ENCODE peak calls at places on chromosome 6, in six cellular contexts. I, E, Y, R, J and Q are unnamed samples.

GRCh38 chr6:135145509-135145865 is 35.6 kb upstream of the MYB start:
- DNase-seq in I (no peak), E (no peak), Y (no peak), R (no peak), J (no peak), Q (no peak)

GRCh38 chr6:19380287-19380686 is 456.9 kb upstream of the ID4 start:
- DNase-seq in I (no peak), E (no peak), Y (no peak), R (no peak), J (no peak), Q (no peak)

GRCh38 chr6:143232849-143233248 is 172.2 kb downstream of the AIG1 start:
- DNase-seq in I (peak; percentile 0), E (no peak), Y (no peak), R (no peak), J (peak; percentile 14), Q (peak; percentile 52)

GRCh38 chr6:163965426-163966348 is 551.2 kb downstream of the QKI start:
- DNase-seq in I (no peak), E (no peak), Y (no peak), R (no peak), J (no peak), Q (no peak)

GRCh38 chr6:134247271-134247833 is 70.6 kb downstream of the SGK1 start:
- DNase-seq in I (no peak), E (no peak), Y (peak; percentile 44), R (no peak), J (peak; percentile 61), Q (peak; percentile 63)

GRCh38 chr6:14706378-14706929 is 539.4 kb upstream of the JARID2 start:
- DNase-seq in I (no peak), E (no peak), Y (peak; percentile 38), R (no peak), J (no peak), Q (no peak)

GRCh38 chr6:30793521-30794194 is 49.3 kb upstream of the IER3 start:
- DNase-seq in I (no peak), E (no peak), Y (peak; percentile 41), R (no peak), J (no peak), Q (peak; percentile 74)

GRCh38 chr6:132234356-132234755 is 166.9 kb downstream of the MOXD1 start:
- DNase-seq in I (no peak), E (no peak), Y (no peak), R (no peak), J (no peak), Q (no peak)

GRCh38 chr6:22943331-22943730 is 374.0 kb downstream of the HDGFL1 start:
- DNase-seq in I (no peak), E (no peak), Y (no peak), R (no peak), J (no peak), Q (no peak)

GRCh38 chr6:163490826-163491577 is 76.5 kb downstream of the QKI start:
- DNase-seq in I (no peak), E (peak; percentile 48), Y (peak; percentile 67), R (no peak), J (no peak), Q (no peak)

GRCh38 chr6:130967502-130968469 is 95.3 kb downstream of the EPB41L2 start:
- DNase-seq in I (no peak), E (no peak), Y (peak; percentile 43), R (no peak), J (no peak), Q (no peak)

GRCh38 chr6:142551145-142551811 is 249.5 kb downstream of the ADGRG6 start:
- DNase-seq in I (no peak), E (no peak), Y (no peak), R (no peak), J (no peak), Q (no peak)

GRCh38 chr6:122749451-122750050 is 30.0 kb upstream of the FABP7 start:
- DNase-seq in I (no peak), E (peak; percentile 62), Y (no peak), R (no peak), J (no peak), Q (no peak)

GRCh38 chr6:148747493-148748160 is 797 bp downstream of the UST start:
- DNase-seq in I (no peak), E (no peak), Y (no peak), R (peak; percentile 14), J (peak; percentile 18), Q (peak; percentile 41)

GRCh38 chr6:40894962-40895799 is 143.8 kb downstream of the UNC5CL start:
- DNase-seq in I (no peak), E (no peak), Y (peak; percentile 25), R (no peak), J (no peak), Q (no peak)

GRCh38 chr6:124961784-124962611 is at the start of gene RNF217:
- DNase-seq in I (no peak), E (no peak), Y (peak; percentile 76), R (no peak), J (peak; percentile 5), Q (peak; percentile 20)

GRCh38 chr6:1952726-1953360 is 292.6 kb downstream of the GMDS start:
- DNase-seq in I (no peak), E (no peak), Y (no peak), R (no peak), J (no peak), Q (no peak)

GRCh38 chr6:24245275-24245674 is 112.6 kb downstream of the DCDC2 start:
- DNase-seq in I (no peak), E (no peak), Y (no peak), R (no peak), J (no peak), Q (no peak)

GRCh38 chr6:167100241-167100674 is 22.6 kb upstream of the CCR6 start:
- DNase-seq in I (no peak), E (no peak), Y (no peak), R (no peak), J (no peak), Q (no peak)

GRCh38 chr6:133132583-133132982 is 108.6 kb upstream of the EYA4 start:
- DNase-seq in I (no peak), E (no peak), Y (no peak), R (no peak), J (no peak), Q (no peak)

GRCh38 chr6:37141291-37142046 is 28.5 kb upstream of the PIM1 start:
- DNase-seq in I (no peak), E (no peak), Y (no peak), R (no peak), J (no peak), Q (no peak)

GRCh38 chr6:133834472-133835170 is 54.3 kb upstream of the TCF21 start:
- DNase-seq in I (no peak), E (no peak), Y (no peak), R (no peak), J (no peak), Q (no peak)

GRCh38 chr6:27495386-27496135 is 22.7 kb upstream of the ZNF184 start:
- DNase-seq in I (no peak), E (no peak), Y (no peak), R (peak; percentile 49), J (no peak), Q (peak; percentile 51)

GRCh38 chr6:158817298-158818007 is 1.7 kb downstream of the EZR start:
- DNase-seq in I (peak; percentile 20), E (peak; percentile 54), Y (peak; percentile 20), R (no peak), J (no peak), Q (no peak)

GRCh38 chr6:20455175-20456075 is 53.7 kb downstream of the E2F3 start:
- DNase-seq in I (no peak), E (no peak), Y (no peak), R (no peak), J (no peak), Q (no peak)

GRCh38 chr6:134288538-134289203 is 29.2 kb downstream of the SGK1 start:
- DNase-seq in I (no peak), E (no peak), Y (no peak), R (no peak), J (peak; percentile 31), Q (peak; percentile 46)

GRCh38 chr6:162543221-162543620 is 184.3 kb downstream of the PRKN start:
- DNase-seq in I (no peak), E (no peak), Y (no peak), R (no peak), J (no peak), Q (no peak)

GRCh38 chr6:89887452-89888137 is 6.7 kb upstream of the GJA10 start:
- DNase-seq in I (no peak), E (no peak), Y (no peak), R (no peak), J (no peak), Q (no peak)

GRCh38 chr6:11143394-11144371 is 32.2 kb upstream of the ERVFRD-1 start:
- DNase-seq in I (no peak), E (no peak), Y (peak; percentile 34), R (no peak), J (no peak), Q (no peak)

GRCh38 chr6:40586369-40586768 is 795 bp downstream of the LRFN2 start:
- DNase-seq in I (no peak), E (no peak), Y (no peak), R (no peak), J (no peak), Q (no peak)

GRCh38 chr6:34578445-34579262 is 22.5 kb upstream of the SPDEF start:
- DNase-seq in I (no peak), E (no peak), Y (no peak), R (no peak), J (no peak), Q (no peak)